ENCODE peak calls at places on chromosomes 3 and 15, in six cellular contexts. Q is T-helper 2 cell; D is body of pancreas; I is iPS-NIHi11; J is GM12865; K is activated CD4-positive, alpha-beta T cell treated with anti-CD3 and anti-CD28 coated beads, Interleukin-2, amount 10 ng/mL, durations not matched to agents 7 days and 5 days. H is an unnamed sample.

GRCh38 chr3:157122116-157122515 is 37.8 kb downstream of the CCNL1 start:
- DNase-seq in Q (no peak), I (no peak), D (no peak), K (no peak), J (no peak), H (peak; percentile 98)

GRCh38 chr3:46871222-46871621 is 6.3 kb upstream of the PTH1R start:
- DNase-seq in I (no peak), D (no peak), Q (no peak), J (no peak), K (no peak), H (no peak)

GRCh38 chr3:49266410-49267170 is 10.4 kb downstream of the C3orf62 start:
- DNase-seq in J (no peak), K (no peak), Q (no peak), D (no peak), I (no peak), H (no peak)

GRCh38 chr3:65669163-65669875 is 369.4 kb downstream of the MAGI1 start:
- DNase-seq in J (no peak), K (no peak), I (no peak), Q (no peak), D (no peak), H (peak; percentile 62)

GRCh38 chr15:63598467-63599400 is 1.5 kb downstream of the FBXL22 start:
- DNase-seq in Q (no peak), D (no peak), J (no peak), I (no peak), K (no peak), H (peak; percentile 40)

GRCh38 chr3:177944228-177944661 is 592.0 kb upstream of the KCNMB2 start:
- DNase-seq in J (no peak), Q (no peak), D (no peak), K (no peak), I (no peak), H (no peak)

GRCh38 chr3:82506204-82506603 is 744.8 kb upstream of the GBE1 start:
- DNase-seq in Q (no peak), I (no peak), K (no peak), J (no peak), D (no peak), H (no peak)

GRCh38 chr15:40421246-40422157 is 15.9 kb downstream of the IVD start:
- DNase-seq in I (peak; percentile 92), D (peak; percentile 84), J (peak; percentile 83), Q (peak; percentile 68), K (peak; percentile 81), H (no peak)

GRCh38 chr3:98021821-98022220 is 13.3 kb downstream of the GABRR3 start:
- DNase-seq in D (no peak), J (no peak), Q (no peak), I (no peak), K (no peak), H (peak; percentile 65)

GRCh38 chr15:60590935-60591490 is 112.1 kb upstream of the ICE2 start:
- DNase-seq in K (peak; percentile 54), Q (peak; percentile 39), J (peak; percentile 67), D (peak; percentile 65), I (peak; percentile 43), H (peak; percentile 45)

GRCh38 chr3:37190667-37191066 is 16.3 kb upstream of the LRRFIP2 start:
- DNase-seq in I (no peak), D (no peak), J (no peak), Q (no peak), K (no peak), H (no peak)

GRCh38 chr3:53464424-53464823 is 30.0 kb upstream of the CACNA1D start:
- DNase-seq in K (no peak), Q (no peak), J (no peak), D (peak; percentile 33), I (peak; percentile 17), H (peak; percentile 93)

GRCh38 chr3:69352305-69353087 is 33.4 kb downstream of the FRMD4B start:
- DNase-seq in I (no peak), D (no peak), Q (no peak), J (no peak), K (no peak), H (no peak)

GRCh38 chr3:134621824-134622223 is 29.0 kb downstream of the KY start:
- DNase-seq in J (no peak), K (no peak), Q (no peak), I (no peak), D (no peak), H (no peak)

GRCh38 chr3:30078736-30079135 is 527.7 kb upstream of the TGFBR2 start:
- DNase-seq in I (no peak), K (no peak), Q (no peak), D (no peak), J (no peak), H (peak; percentile 21)

GRCh38 chr3:36166477-36166876 is 213.8 kb upstream of the STAC start:
- DNase-seq in D (no peak), K (no peak), J (no peak), Q (no peak), I (no peak), H (peak; percentile 88)

GRCh38 chr3:183548262-183548769 is 7.2 kb downstream of the KLHL6 start:
- DNase-seq in K (no peak), D (no peak), Q (no peak), I (peak; percentile 83), J (no peak), H (peak; percentile 100)

GRCh38 chr15:92797168-92798052 is 102.7 kb upstream of the CHD2 start:
- DNase-seq in D (peak; percentile 37), Q (no peak), I (peak; percentile 58), J (peak; percentile 83), K (peak; percentile 75), H (peak; percentile 86)

GRCh38 chr3:46662771-46663551 is 30.5 kb downstream of the ALS2CL start:
- DNase-seq in J (no peak), Q (no peak), D (no peak), I (peak; percentile 6), K (no peak), H (peak; percentile 38)